ENCODE peak calls at places on chromosome 22, in six cellular contexts. W is HCT116, S is right atrium auricular region, L is lower lobe of right lung, E is stomach, G is cardiac muscle cell. K is an unnamed sample.
A peak's percentile ranks its signal among the peaks of the same experiment; 100 is the strongest.

GRCh38 chr22:31616315-31616980 is 45.6 kb downstream of the PISD start:
- DNase-seq in W (no peak), E (no peak), S (no peak), G (no peak), L (no peak), K (peak; percentile 67)

GRCh38 chr22:48920776-48921241 is 906.9 kb downstream of the BRD1 start:
- DNase-seq in S (peak; percentile 28), E (peak; percentile 17), G (no peak), L (no peak), W (no peak), K (no peak)

GRCh38 chr22:24977370-24978230 is 25.1 kb downstream of the KIAA1671 start:
- DNase-seq in L (peak; percentile 59), W (no peak), E (no peak), G (peak; percentile 78), S (peak; percentile 85), K (no peak)

GRCh38 chr22:35480627-35481565 is 59.7 kb upstream of the RASD2 start:
- DNase-seq in E (peak; percentile 59), W (no peak), L (no peak), G (no peak), S (no peak), K (no peak)

GRCh38 chr22:39592104-39593060 is 21.8 kb downstream of the CACNA1I start:
- DNase-seq in E (peak; percentile 40), G (no peak), W (peak; percentile 58), L (no peak), S (no peak), K (no peak)

GRCh38 chr22:50309601-50309991 is 2.1 kb upstream of the PLXNB2 start:
- DNase-seq in S (no peak), E (no peak), W (no peak), G (no peak), L (no peak), K (no peak)

GRCh38 chr22:20173720-20174119 is 22.9 kb upstream of the CCDC188 start:
- DNase-seq in E (no peak), G (no peak), L (no peak), W (no peak), S (no peak), K (no peak)

GRCh38 chr22:37186228-37186996 is 1.6 kb downstream of the C1QTNF6 start:
- DNase-seq in S (no peak), E (no peak), G (peak; percentile 69), L (peak; percentile 26), W (peak; percentile 97), K (peak; percentile 68)

GRCh38 chr22:48486163-48486957 is 1341.3 kb downstream of the BRD1 start:
- DNase-seq in S (no peak), E (no peak), L (no peak), G (no peak), W (no peak), K (no peak)

GRCh38 chr22:32317524-32317923 is 40.1 kb upstream of the RFPL3 start:
- DNase-seq in W (no peak), L (no peak), E (no peak), G (no peak), S (peak; percentile 34), K (no peak)

GRCh38 chr22:23180301-23180892 is at the start of gene BCR:
- DNase-seq in E (peak; percentile 83), S (peak; percentile 72), W (peak; percentile 34), G (peak; percentile 86), L (peak; percentile 85), K (peak; percentile 84)

GRCh38 chr22:17719911-17720310 is 54.4 kb downstream of the BID start:
- DNase-seq in L (no peak), E (no peak), G (no peak), W (no peak), S (no peak), K (no peak)

GRCh38 chr22:39478461-39478860 is 21.6 kb downstream of the MGAT3 start:
- DNase-seq in G (peak; percentile 76), W (no peak), E (peak; percentile 45), S (no peak), L (no peak), K (no peak)

GRCh38 chr22:50576070-50576469 is 2.2 kb downstream of the CPT1B start:
- DNase-seq in W (peak; percentile 52), E (no peak), G (peak; percentile 60), S (no peak), L (no peak), K (no peak)

GRCh38 chr22:23192133-23192532 is 11.8 kb downstream of the BCR start:
- DNase-seq in L (peak; percentile 78), S (no peak), W (no peak), E (peak; percentile 77), G (peak; percentile 79), K (no peak)

GRCh38 chr22:42419328-42419881 is 12.8 kb downstream of the NFAM1 start:
- DNase-seq in E (no peak), S (no peak), G (no peak), W (no peak), L (no peak), K (peak; percentile 26)
- H3K4me3 ChIP-seq in E (no peak overlapping the region), S (no peak overlapping the region), G (no peak overlapping the region), W (no peak overlapping the region), L (peak overlapping the region; percentile 2), K (peak overlapping the region; percentile 52)

GRCh38 chr22:22128440-22128839 is 116.1 kb upstream of the VPREB1 start:
- DNase-seq in S (no peak), E (no peak), G (no peak), W (no peak), L (no peak), K (no peak)

GRCh38 chr22:22129387-22129786 is 115.2 kb upstream of the VPREB1 start:
- DNase-seq in E (no peak), L (no peak), G (no peak), W (no peak), S (no peak), K (no peak)

GRCh38 chr22:22133910-22134309 is 110.7 kb upstream of the VPREB1 start:
- DNase-seq in S (no peak), E (no peak), L (no peak), G (no peak), W (no peak), K (no peak)

GRCh38 chr22:22127100-22127499 is 117.5 kb upstream of the VPREB1 start:
- DNase-seq in E (no peak), G (no peak), L (no peak), W (no peak), S (no peak), K (no peak)

DNA sequence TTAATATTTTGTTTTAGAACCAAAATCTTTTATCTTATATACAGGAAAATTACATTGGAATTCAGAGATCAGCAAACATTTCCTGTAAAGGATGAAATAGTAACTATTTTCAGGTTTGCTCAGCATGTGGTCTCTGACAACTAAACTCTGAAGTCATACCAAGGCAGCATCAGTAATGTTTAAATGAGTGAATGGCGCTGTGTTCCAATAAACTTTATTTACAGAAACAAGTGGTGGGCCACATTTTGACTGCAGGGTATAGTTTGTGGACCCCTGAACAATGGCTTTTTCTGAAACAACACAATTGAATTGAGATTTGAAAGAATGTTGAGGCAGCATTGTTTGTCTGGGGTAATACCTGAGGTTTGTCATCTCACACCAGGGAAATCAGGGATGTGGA is 113.6 kb upstream of the VPREB1 start:
- DNase-seq in S (no peak), L (no peak), W (no peak), G (no peak), E (no peak), K (no peak)
- TF ChIP-seq CTCF in S (no peak), L (no peak), W (no peak), G (no peak), E (no peak), K (no peak)

GRCh38 chr22:40609216-40609615 is 27.3 kb downstream of the MRTFA start:
- DNase-seq in G (no peak), W (no peak), E (no peak), L (no peak), S (no peak), K (no peak)

GRCh38 chr22:40606306-40606705 is 30.2 kb downstream of the MRTFA start:
- DNase-seq in W (no peak), S (no peak), E (no peak), L (no peak), G (no peak), K (no peak)

GRCh38 chr22:40605676-40606250 is 30.8 kb downstream of the MRTFA start:
- DNase-seq in G (no peak), L (no peak), W (no peak), S (no peak), E (no peak), K (no peak)

GRCh38 chr22:40610329-40610850 is 26.1 kb downstream of the MRTFA start:
- DNase-seq in W (no peak), S (no peak), E (no peak), L (no peak), G (no peak), K (no peak)

DNA sequence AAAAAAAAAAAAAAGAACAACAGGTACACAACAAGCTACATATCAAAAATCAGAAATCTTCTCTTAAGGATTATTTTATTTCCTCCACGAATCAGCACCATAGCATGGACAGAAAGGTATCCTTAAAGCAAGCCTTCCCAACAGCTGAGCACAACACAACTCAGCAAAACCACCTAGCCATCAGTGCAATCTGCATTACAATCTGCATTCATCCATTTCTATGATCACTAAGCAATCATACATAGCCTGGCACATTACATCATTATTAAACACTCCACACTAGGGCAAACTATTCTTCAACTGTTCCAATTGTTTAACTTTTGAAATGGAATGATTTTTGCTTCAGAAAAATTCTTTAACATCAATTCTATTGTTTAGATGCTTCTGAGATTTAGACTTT is 29.0 kb downstream of the MRTFA start:
- DNase-seq in S (no peak), L (no peak), E (no peak), W (no peak), G (no peak), K (no peak)
- H3K4me3 ChIP-seq in S (no peak overlapping the region), L (no peak overlapping the region), E (no peak overlapping the region), W (no peak overlapping the region), G (no peak overlapping the region), K (no peak overlapping the region)

GRCh38 chr22:19086417-19086816 is 35.8 kb downstream of the DGCR2 start:
- DNase-seq in W (no peak), L (no peak), S (peak; percentile 44), E (no peak), G (no peak), K (no peak)

GRCh38 chr22:19082793-19083192 is 39.4 kb downstream of the DGCR2 start:
- DNase-seq in E (no peak), W (no peak), S (no peak), L (no peak), G (no peak), K (no peak)

GRCh38 chr22:19082101-19082500 is 40.1 kb downstream of the DGCR2 start:
- DNase-seq in S (peak; percentile 46), L (no peak), G (no peak), E (no peak), W (no peak), K (no peak)

GRCh38 chr22:19086944-19087343 is 35.3 kb downstream of the DGCR2 start:
- DNase-seq in L (no peak), W (no peak), S (no peak), G (no peak), E (no peak), K (no peak)

DNA sequence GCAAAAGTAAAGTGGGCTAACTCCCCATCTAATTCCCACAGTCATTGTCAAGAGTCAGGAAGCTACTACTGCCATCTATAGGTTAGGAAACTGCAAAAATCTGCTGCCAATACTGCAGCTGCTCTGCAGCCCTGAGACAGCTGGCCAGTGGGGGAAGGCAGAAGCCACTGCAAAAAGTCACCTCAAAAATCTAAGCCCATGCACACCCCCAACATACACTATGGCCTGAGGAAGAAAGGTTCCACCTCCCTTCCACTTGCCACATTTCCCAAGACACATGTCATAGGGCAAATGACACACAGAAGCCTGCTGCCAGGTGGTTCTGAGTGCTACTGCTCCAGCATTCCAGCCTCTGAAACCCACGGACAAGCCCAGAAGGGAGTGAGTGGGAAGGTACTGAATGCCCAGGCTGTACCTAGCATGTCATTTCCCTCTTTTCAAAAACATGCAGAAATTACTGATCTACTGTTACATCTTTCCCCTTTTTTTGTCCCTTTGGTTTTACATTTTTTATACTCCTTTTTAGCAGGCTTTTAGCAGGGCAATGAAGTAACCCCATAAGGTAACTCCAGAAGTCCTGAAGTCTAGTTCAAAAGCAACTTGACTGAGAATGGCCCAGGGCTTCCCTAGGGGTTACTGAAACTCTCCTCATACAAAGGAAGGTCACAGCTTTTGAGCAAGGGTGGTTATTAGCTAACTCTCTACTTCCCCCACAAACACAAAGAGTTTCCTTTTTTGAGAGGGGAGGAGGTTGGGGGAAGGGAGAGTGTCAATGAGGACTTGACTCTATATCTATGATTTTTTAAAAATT is 36.8 kb downstream of the DGCR2 start:
- DNase-seq in L (no peak), G (no peak), S (peak; percentile 38), E (no peak), W (no peak), K (peak; percentile 28)
- TF ChIP-seq CTCF in L (no peak), G (peak; percentile 60), S (peak; percentile 24), E (peak; percentile 12), W (peak; percentile 20), K (peak; percentile 29)